ENCODE peak calls at places on chromosomes 2 and 18, in five cellular contexts. K is myocyte, N is adrenal gland, Z is glutamatergic neuron, X is tibial nerve. J is an unnamed sample.

GRCh38 chr2:127128508-127128907 is 21.6 kb upstream of the BIN1 start:
- DNase-seq in Z (no peak), N (peak), K (peak), X (no peak), J (no peak)

GRCh38 chr2:95277246-95277906 is 3.1 kb downstream of the PROM2 start:
- DNase-seq in K (no peak), N (no peak), Z (peak), X (no peak), J (peak)

GRCh38 chr2:195613922-195614321 is 43.1 kb upstream of the SLC39A10 start:
- DNase-seq in K (peak), X (no peak), Z (no peak), N (peak), J (peak)

GRCh38 chr18:78790511-78790910 is 189.1 kb upstream of the SALL3 start:
- DNase-seq in X (no peak), Z (no peak), K (no peak), N (no peak), J (no peak)

GRCh38 chr18:77047803-77048419 is 84.7 kb downstream of the MBP start:
- DNase-seq in K (no peak), Z (no peak), X (no peak), N (no peak), J (no peak)

GRCh38 chr2:47373747-47374146 is 29.2 kb upstream of the MSH2 start:
- DNase-seq in Z (no peak), X (no peak), N (no peak), K (no peak), J (no peak)

GRCh38 chr18:14086459-14087231 is 45.6 kb downstream of the ZNF519 start:
- DNase-seq in Z (peak), K (peak), N (peak), X (no peak), J (peak)

GRCh38 chr2:33437297-33437696 is 39.2 kb upstream of the RASGRP3 start:
- DNase-seq in Z (no peak), X (no peak), N (no peak), K (peak), J (peak)

GRCh38 chr18:32177530-32177929 is 12.3 kb upstream of the MEP1B start:
- DNase-seq in K (peak), X (no peak), N (no peak), Z (no peak), J (no peak)

GRCh38 chr18:987325-988186 is 82.9 kb downstream of the ADCYAP1 start:
- DNase-seq in Z (no peak), X (no peak), K (no peak), N (no peak), J (peak)

GRCh38 chr2:55899881-55900280 is 23.7 kb downstream of the EFEMP1 start:
- DNase-seq in K (no peak), X (no peak), N (no peak), Z (no peak), J (no peak)

GRCh38 chr2:241817126-241817820 is 8.3 kb downstream of the NEU4 start:
- DNase-seq in Z (no peak), X (no peak), N (no peak), K (no peak), J (no peak)

GRCh38 chr18:75455249-75456183 is 28.0 kb upstream of the SMIM21 start:
- DNase-seq in Z (peak), K (no peak), N (no peak), X (no peak), J (no peak)

GRCh38 chr18:394997-395383 is 105.5 kb downstream of the COLEC12 start:
- DNase-seq in K (peak), X (no peak), Z (no peak), N (no peak), J (peak)

GRCh38 chr2:25955869-25956535 is 26.3 kb downstream of the KIF3C start:
- DNase-seq in K (no peak), X (no peak), N (no peak), Z (no peak), J (no peak)

GRCh38 chr18:48831113-48831759 is 119.5 kb downstream of the SMAD7 start:
- DNase-seq in X (no peak), K (peak), N (no peak), Z (peak), J (no peak)

GRCh38 chr2:203030991-203031390 is 16.3 kb downstream of the NBEAL1 start:
- DNase-seq in Z (no peak), K (no peak), X (no peak), N (no peak), J (no peak)

GRCh38 chr2:122319551-122320132 is 564.2 kb downstream of the TSN start:
- DNase-seq in N (no peak), K (no peak), Z (no peak), X (no peak), J (peak)

GRCh38 chr2:150122871-150123588 is 364.4 kb downstream of the RND3 start:
- DNase-seq in K (no peak), X (no peak), N (no peak), Z (no peak), J (no peak)

GRCh38 chr18:76943542-76944339 is 121.4 kb downstream of the ZNF236 start:
- DNase-seq in Z (peak), N (peak), K (peak), X (no peak), J (no peak)

GRCh38 chr2:127145255-127145899 is 38.4 kb upstream of the BIN1 start:
- DNase-seq in K (peak), N (peak), Z (no peak), X (no peak), J (no peak)

J was measured in NCI-H226.